ENCODE peak calls at places on chromosome 5, in five cellular contexts. T is astrocyte, I is hepatocyte, Q is MM.1S, O is K562. S is an unnamed sample.

GRCh38 chr5:87906962-87907361 is 361.7 kb downstream of the TMEM161B start:
- DNase-seq in I (no peak), O (no peak), Q (no peak), T (no peak), S (no peak)

GRCh38 chr5:113090336-113091106 is 113.9 kb downstream of the DCP2 start:
- DNase-seq in Q (peak; percentile 16), I (no peak), T (peak; percentile 18), O (no peak), S (no peak)

GRCh38 chr5:179373101-179373934 is 28.1 kb upstream of the ADAMTS2 start:
- DNase-seq in I (no peak), Q (no peak), O (no peak), T (no peak), S (no peak)

GRCh38 chr5:146474040-146474439 is 26.9 kb downstream of the TCERG1 start:
- DNase-seq in O (no peak), Q (no peak), I (no peak), T (no peak), S (no peak)

GRCh38 chr5:97100486-97100885 is 41.9 kb downstream of the LIX1 start:
- DNase-seq in T (peak; percentile 26), O (no peak), Q (no peak), I (no peak), S (no peak)

GRCh38 chr5:115751176-115751575 is 65.3 kb downstream of the CDO1 start:
- DNase-seq in T (no peak), I (no peak), Q (no peak), O (no peak), S (no peak)

GRCh38 chr5:452856-453710 is 10.1 kb downstream of the EXOC3 start:
- DNase-seq in Q (no peak), O (no peak), I (no peak), T (no peak), S (no peak)

GRCh38 chr5:163563880-163564279 is 58.5 kb downstream of the MAT2B start:
- DNase-seq in T (no peak), O (no peak), I (no peak), Q (no peak), S (no peak)

GRCh38 chr5:133869675-133869978 is 98.8 kb downstream of the C5orf15 start:
- DNase-seq in Q (no peak), T (no peak), I (no peak), O (no peak), S (no peak)

GRCh38 chr5:53362521-53362941 is 117.9 kb upstream of the FST start:
- DNase-seq in I (no peak), Q (no peak), O (no peak), T (peak; percentile 97), S (peak; percentile 89)

GRCh38 chr5:108093186-108093585 is 288.7 kb downstream of the FBXL17 start:
- DNase-seq in I (peak; percentile 14), T (peak; percentile 5), Q (no peak), O (no peak), S (no peak)

GRCh38 chr5:1633605-1634336 is 110.0 kb upstream of the LPCAT1 start:
- DNase-seq in Q (peak; percentile 87), I (peak; percentile 91), T (peak; percentile 36), O (peak; percentile 93), S (no peak)
- H2AFZ ChIP-seq in Q (peak overlapping the region; percentile 87), I (peak overlapping the region; percentile 62), T (peak overlapping the region; percentile 83), O (peak overlapping the region; percentile 98), S (peak overlapping the region; percentile 88)

DNA sequence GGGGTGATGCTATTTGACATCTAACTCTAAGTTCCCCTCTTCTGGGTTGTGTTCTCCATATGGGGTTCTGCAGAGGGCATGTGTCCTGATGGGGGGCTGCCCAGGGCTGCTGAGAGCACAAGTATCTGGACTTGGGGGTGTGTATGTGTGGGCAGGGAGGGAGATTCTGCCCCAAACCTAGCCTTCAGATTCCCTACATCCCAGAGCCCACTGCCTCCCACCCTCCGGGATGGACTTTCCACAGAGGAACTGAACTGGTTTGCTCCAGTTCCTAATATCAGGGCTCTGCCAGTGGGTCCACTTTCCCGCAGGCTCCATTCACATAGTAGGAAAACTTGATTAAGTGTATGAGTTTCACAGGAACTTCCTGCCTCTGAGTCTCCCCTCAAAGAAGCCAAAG is 16.4 kb upstream of the TIFAB start:
- DNase-seq in Q (no peak), I (no peak), O (no peak), T (no peak), S (no peak)
- TF ChIP-seq EZH2 in Q (no peak), I (no peak), O (no peak), T (no peak), S (no peak)

DNA sequence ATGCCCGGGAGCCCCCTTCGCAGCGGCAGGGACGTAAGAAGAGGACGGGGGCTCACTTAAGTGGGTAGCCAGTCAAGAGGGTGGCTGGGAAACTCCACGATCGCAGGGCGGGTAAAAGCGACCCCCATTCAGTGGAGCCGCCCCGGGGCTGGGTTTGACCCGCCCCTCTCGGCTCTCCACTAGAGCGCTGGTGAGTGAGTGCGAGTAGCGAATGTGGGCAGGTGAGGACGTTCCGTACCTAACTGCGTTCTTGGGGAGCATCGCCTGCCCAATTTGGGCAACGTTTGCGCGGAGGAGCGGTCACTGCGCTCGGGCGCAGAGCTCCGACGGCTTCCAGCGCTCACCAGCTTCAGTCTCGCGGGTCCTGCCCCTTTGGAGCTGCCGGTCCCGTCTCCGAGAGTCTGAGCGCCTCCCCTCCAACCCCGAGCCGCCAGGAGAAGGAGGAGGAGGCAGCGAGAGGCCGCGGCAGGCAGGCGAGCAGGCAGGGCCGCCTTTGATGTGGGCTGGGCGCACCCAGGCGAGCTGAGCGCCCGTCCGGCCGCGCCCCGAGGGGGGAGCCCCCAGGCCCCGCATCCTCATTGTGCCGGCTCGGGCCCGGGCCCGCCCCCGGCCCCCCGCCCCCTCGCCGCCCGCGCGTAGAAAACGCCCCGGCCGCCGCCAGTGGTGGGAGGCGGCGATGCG is at the start of gene FGF18:
- DNase-seq in Q (peak; percentile 72), I (peak; percentile 76), O (peak; percentile 77), T (peak; percentile 65), S (no peak)
- H2AFZ ChIP-seq in Q (no peak within 1 kb of the TSS), I (no peak within 1 kb of the TSS), O (peak within 1 kb of the TSS; percentile 7), T (peak within 1 kb of the TSS; percentile 60), S (no peak within 1 kb of the TSS)

GRCh38 chr5:135029468-135030122 is 4.4 kb downstream of the PITX1 start:
- DNase-seq in I (no peak), Q (no peak), O (no peak), T (no peak), S (no peak)

GRCh38 chr5:135026645-135027317 is 7.2 kb downstream of the PITX1 start:
- DNase-seq in T (no peak), I (no peak), O (no peak), Q (no peak), S (no peak)

GRCh38 chr5:135028791-135029467 is 5.1 kb downstream of the PITX1 start:
- DNase-seq in O (peak; percentile 49), I (no peak), Q (no peak), T (no peak), S (no peak)

GRCh38 chr5:135027318-135027698 is 6.7 kb downstream of the PITX1 start:
- DNase-seq in Q (no peak), O (no peak), I (no peak), T (no peak), S (no peak)

GRCh38 chr5:135027699-135028615 is 6.1 kb downstream of the PITX1 start:
- DNase-seq in I (no peak), O (peak; percentile 51), T (no peak), Q (no peak), S (no peak)
- TF ChIP-seq EZH2 in I (peak; percentile 71), O (no peak), T (peak; percentile 98), Q (no peak), S (peak; percentile 40)

GRCh38 chr5:104494043-104494442 is 931.5 kb upstream of the NUDT12 start:
- DNase-seq in I (no peak), Q (no peak), O (no peak), T (no peak), S (no peak)

DNA sequence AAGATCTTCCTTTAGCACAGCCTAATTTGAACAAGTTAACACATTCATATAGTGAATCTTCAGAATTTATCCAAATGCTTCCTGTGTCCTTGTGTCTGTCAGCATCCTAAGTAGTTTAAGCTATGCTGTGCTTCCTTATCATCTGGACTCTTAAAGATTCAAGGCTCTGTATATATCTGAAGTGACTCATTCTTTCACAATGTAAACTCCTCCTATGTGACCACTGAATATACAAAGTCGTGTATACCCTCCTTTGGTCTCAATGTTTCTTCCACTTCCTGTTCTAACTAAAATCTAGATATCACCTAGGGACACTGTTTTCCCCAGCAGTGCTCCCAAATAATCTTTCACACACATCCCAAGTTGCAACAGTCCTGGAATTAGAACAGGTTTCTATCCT is 935.7 kb upstream of the NUDT12 start:
- DNase-seq in O (no peak), T (peak; percentile 33), I (peak; percentile 5), Q (no peak), S (no peak)
- H2AFZ ChIP-seq in O (no peak overlapping the region), T (no peak overlapping the region), I (no peak overlapping the region), Q (no peak overlapping the region), S (no peak overlapping the region)

GRCh38 chr5:114362197-114362976 is 517 bp downstream of the KCNN2 start:
- DNase-seq in T (peak; percentile 14), Q (peak; percentile 60), O (no peak), I (peak; percentile 51), S (no peak)

GRCh38 chr5:114358329-114358728 is 3.5 kb upstream of the KCNN2 start:
- DNase-seq in T (no peak), Q (no peak), O (no peak), I (no peak), S (no peak)

GRCh38 chr5:114361724-114362196 is at the start of gene KCNN2:
- DNase-seq in Q (peak; percentile 94), O (no peak), T (peak; percentile 49), I (peak; percentile 81), S (no peak)

GRCh38 chr5:114360816-114361723 is 800 bp upstream of the KCNN2 start:
- DNase-seq in T (no peak), Q (peak; percentile 55), I (peak; percentile 81), O (no peak), S (no peak)

DNA sequence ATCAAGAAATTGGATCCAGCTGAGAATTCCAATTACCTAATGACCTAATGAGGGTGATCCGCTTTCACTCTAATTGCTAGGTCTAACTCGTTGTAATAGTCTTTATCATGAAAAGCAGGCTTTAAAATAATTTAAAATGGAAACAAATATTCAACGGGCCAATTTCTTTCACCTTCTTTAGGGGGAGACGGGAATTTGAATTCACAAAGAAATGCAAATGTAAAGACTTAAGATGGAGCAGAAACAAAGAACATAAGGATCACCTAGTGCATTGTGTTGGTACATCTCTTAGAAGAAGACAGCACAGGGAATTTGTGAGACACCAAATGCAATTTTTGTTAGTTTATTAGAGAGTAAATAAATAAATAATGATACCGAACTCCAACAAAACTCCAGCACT is 1.5 kb upstream of the KCNN2 start:
- DNase-seq in T (no peak), I (no peak), Q (no peak), O (no peak), S (no peak)
- TF ChIP-seq EZH2 in T (no peak), I (no peak), Q (no peak), O (no peak), S (no peak)

S was measured in keratinocyte.